ENCODE peak calls at places on chromosomes 4 and X, in nine cellular contexts. N is GM10248; M is iris pigment epithelial cell; Q is GM12864; H is EH; G is endodermal cell; L is activated CD8-positive, alpha-beta T cell treated with anti-CD3 and anti-CD28 coated beads, Interleukin-2, amount 10 ng/mL, durations not matched to agents 7 days and 5 days; V is frontal cortex; J is psoas muscle. Z is an unnamed sample.
A peak's percentile ranks its signal among the peaks of the same experiment; 100 is the strongest.

GRCh38 chr4:4417886-4418285 is 31.0 kb downstream of the NSG1 start:
- DNase-seq in N (no peak), M (no peak), Q (no peak), H (no peak), G (peak; percentile 49), L (no peak), V (no peak), J (no peak), Z (no peak)

GRCh38 chr4:183492791-183493221 is 12.1 kb upstream of the ING2 start:
- DNase-seq in N (no peak), M (peak; percentile 62), Q (no peak), H (peak; percentile 95), G (no peak), L (no peak), V (no peak), J (no peak), Z (peak; percentile 42)

GRCh38 chr4:108172231-108172779 is 3.6 kb upstream of the LEF1 start:
- DNase-seq in N (peak; percentile 54), M (no peak), Q (no peak), H (no peak), G (no peak), L (peak; percentile 43), V (no peak), J (no peak), Z (peak; percentile 48)

GRCh38 chr4:113331811-113332210 is 282.4 kb downstream of the ANK2 start:
- DNase-seq in N (no peak), M (no peak), Q (no peak), H (no peak), G (peak; percentile 63), L (no peak), V (no peak), J (no peak), Z (no peak)

GRCh38 chr4:134390327-134390726 is 188.7 kb upstream of the PABPC4L start:
- DNase-seq in N (no peak), M (no peak), Q (no peak), H (no peak), G (no peak), L (no peak), V (no peak), J (no peak), Z (no peak)

GRCh38 chr4:88865051-88865450 is 167.4 kb upstream of the NAP1L5 start:
- DNase-seq in N (no peak), M (peak; percentile 18), Q (no peak), H (peak; percentile 27), G (no peak), L (no peak), V (no peak), J (no peak), Z (peak; percentile 24)

GRCh38 chr4:67587156-67587555 is 28.6 kb downstream of the STAP1 start:
- DNase-seq in N (no peak), M (no peak), Q (no peak), H (no peak), G (no peak), L (no peak), V (no peak), J (no peak), Z (no peak)

GRCh38 chrX:38347136-38347535 is 5.3 kb upstream of the OTC start:
- DNase-seq in N (no peak), M (peak; percentile 82), Q (no peak), H (peak; percentile 56), G (no peak), L (no peak), V (no peak), J (no peak), Z (peak; percentile 84)

GRCh38 chrX:68072016-68072415 is 361.3 kb downstream of the OPHN1 start:
- DNase-seq in N (no peak), M (peak; percentile 62), Q (no peak), H (peak; percentile 63), G (no peak), L (no peak), V (no peak), J (no peak), Z (peak; percentile 5)